ENCODE peak calls at places on chromosomes 11 and 22, in five cellular contexts. R, M, J, I and H are unnamed samples.

GRCh38 chr11:85062626-85063025 is 564.5 kb downstream of the DLG2 start:
- DNase-seq in R (no peak), M (no peak), J (peak), I (no peak), H (no peak)

GRCh38 chr22:41927813-41928212 is 1.2 kb upstream of the TNFRSF13C start:
- DNase-seq in R (no peak), M (no peak), J (no peak), I (no peak), H (no peak)

GRCh38 chr22:21444701-21445436 is 22.3 kb upstream of the TMEM191C start:
- DNase-seq in R (peak), M (no peak), J (no peak), I (no peak), H (no peak)

GRCh38 chr11:73178092-73178539 is 36.0 kb upstream of the FCHSD2 start:
- DNase-seq in R (peak), M (peak), J (peak), I (peak), H (peak)

GRCh38 chr11:123478352-123478986 is 48.4 kb downstream of the GRAMD1B start:
- DNase-seq in R (no peak), M (peak), J (peak), I (peak), H (no peak)

GRCh38 chr11:123479048-123479837 is 49.2 kb downstream of the GRAMD1B start:
- DNase-seq in R (no peak), M (no peak), J (peak), I (no peak), H (no peak)

GRCh38 chr11:115324569-115325432 is 179.4 kb downstream of the CADM1 start:
- DNase-seq in R (no peak), M (peak), J (peak), I (peak), H (peak)

GRCh38 chr11:67435727-67436458 is 1.6 kb downstream of the PTPRCAP start:
- DNase-seq in R (no peak), M (no peak), J (no peak), I (no peak), H (no peak)

GRCh38 chr22:28810839-28811491 is 10.6 kb upstream of the XBP1 start:
- DNase-seq in R (no peak), M (peak), J (no peak), I (no peak), H (no peak)

GRCh38 chr22:38504731-38505594 is 1.1 kb downstream of the DDX17 start:
- DNase-seq in R (no peak), M (peak), J (no peak), I (no peak), H (peak)

GRCh38 chr11:17730137-17730536 is 4.4 kb upstream of the KCNC1 start:
- DNase-seq in R (no peak), M (no peak), J (no peak), I (no peak), H (no peak)

GRCh38 chr11:19243143-19243542 is 2.4 kb upstream of the E2F8 start:
- DNase-seq in R (no peak), M (no peak), J (no peak), I (no peak), H (no peak)

GRCh38 chr11:29511394-29511793 is 505.4 kb downstream of the KCNA4 start:
- DNase-seq in R (no peak), M (no peak), J (no peak), I (no peak), H (no peak)

GRCh38 chr11:80317612-80318011 is 876.8 kb upstream of the TENM4 start:
- DNase-seq in R (no peak), M (no peak), J (no peak), I (no peak), H (no peak)

GRCh38 chr11:79236541-79236971 is 204.3 kb downstream of the TENM4 start:
- DNase-seq in R (no peak), M (no peak), J (no peak), I (no peak), H (no peak)

GRCh38 chr22:41479671-41480396 is 10.9 kb downstream of the ACO2 start:
- DNase-seq in R (peak), M (no peak), J (no peak), I (no peak), H (no peak)

GRCh38 chr22:41781508-41781906 is 19.0 kb upstream of the CCDC134 start:
- DNase-seq in R (no peak), M (no peak), J (no peak), I (no peak), H (no peak)

GRCh38 chr22:37088108-37088605 is 21.4 kb downstream of the TMPRSS6 start:
- DNase-seq in R (no peak), M (no peak), J (no peak), I (peak), H (no peak)

GRCh38 chr22:42078469-42079318 is 806 bp upstream of the SMDT1 start:
- DNase-seq in R (no peak), M (no peak), J (no peak), I (no peak), H (no peak)

GRCh38 chr22:25582946-25583345 is 18.5 kb downstream of the GRK3 start:
- DNase-seq in R (no peak), M (peak), J (no peak), I (no peak), H (no peak)

GRCh38 chr11:102487214-102487613 is 34.6 kb upstream of the TMEM123 start:
- DNase-seq in R (no peak), M (no peak), J (no peak), I (no peak), H (no peak)

GRCh38 chr22:27456696-27457503 is 344.7 kb downstream of the MN1 start:
- DNase-seq in R (no peak), M (no peak), J (no peak), I (no peak), H (no peak)

GRCh38 chr22:22767876-22768602 is 119.6 kb upstream of the IGLL5 start:
- DNase-seq in R (no peak), M (no peak), J (no peak), I (peak), H (no peak)

GRCh38 chr11:12224537-12224893 is 114.1 kb downstream of the MICAL2 start:
- DNase-seq in R (no peak), M (no peak), J (peak), I (no peak), H (peak)

GRCh38 chr11:87604350-87604749 is 566.6 kb downstream of the TMEM135 start:
- DNase-seq in R (no peak), M (no peak), J (no peak), I (no peak), H (no peak)

GRCh38 chr11:126857860-126858808 is 142.4 kb downstream of the KIRREL3 start:
- DNase-seq in R (no peak), M (no peak), J (no peak), I (no peak), H (no peak)

GRCh38 chr11:47879259-47880184 is 31.4 kb upstream of the NUP160 start:
- DNase-seq in R (no peak), M (no peak), J (no peak), I (no peak), H (no peak)

GRCh38 chr11:67606150-67606476 is 623 bp upstream of the NDUFV1 start:
- DNase-seq in R (no peak), M (no peak), J (no peak), I (no peak), H (no peak)

GRCh38 chr11:86128914-86129313 is 60.0 kb upstream of the PICALM start:
- DNase-seq in R (no peak), M (no peak), J (no peak), I (no peak), H (no peak)

GRCh38 chr11:67354314-67355022 is 1.1 kb upstream of the POLD4 start:
- DNase-seq in R (no peak), M (peak), J (no peak), I (peak), H (no peak)

GRCh38 chr11:19561011-19561410 is 151.6 kb upstream of the NAV2 start:
- DNase-seq in R (no peak), M (no peak), J (no peak), I (no peak), H (no peak)

DNA sequence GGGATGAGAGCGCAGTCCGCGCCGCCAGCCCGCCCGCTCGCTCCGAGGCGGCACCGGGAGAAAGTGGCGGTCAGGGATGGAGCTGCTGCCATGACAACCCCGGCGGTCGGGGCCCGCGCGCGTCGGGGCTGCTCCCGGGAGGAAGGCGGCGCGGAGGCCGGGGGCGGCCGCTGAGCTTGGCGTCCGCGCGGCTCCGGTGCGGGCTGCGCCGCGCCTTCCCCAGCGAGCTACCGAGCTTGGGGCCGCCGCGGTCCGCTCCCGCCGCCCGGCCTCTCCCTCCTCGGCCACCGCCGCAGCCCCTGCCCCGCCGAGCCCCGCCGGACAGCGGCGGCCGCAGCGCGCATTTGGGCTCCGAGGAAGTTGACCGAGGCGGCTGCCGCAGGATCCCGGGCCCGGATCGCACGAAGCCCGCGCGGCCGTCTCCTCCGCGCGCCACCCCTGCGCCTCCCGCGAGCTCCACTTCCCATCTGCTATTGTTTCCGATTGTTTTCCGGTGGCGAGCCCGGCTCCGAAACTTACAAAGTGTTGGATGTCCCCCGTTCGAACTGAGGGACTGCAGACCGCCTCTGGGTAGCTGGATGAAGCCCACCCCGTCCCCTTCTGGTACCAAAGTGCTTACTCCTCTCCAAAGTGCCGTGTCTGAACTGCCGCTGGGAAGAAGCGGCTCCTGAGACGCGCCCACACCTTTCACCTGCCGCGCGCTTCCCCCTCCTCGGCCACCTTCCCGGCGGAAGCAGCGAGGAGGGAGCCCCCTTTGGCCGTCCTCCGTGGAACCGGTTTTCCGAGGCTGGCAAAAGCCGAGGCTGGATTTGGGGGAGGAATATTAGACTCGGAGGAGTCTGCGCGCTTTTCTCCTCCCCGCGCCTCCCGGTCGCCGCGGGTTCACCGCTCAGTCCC is 540.3 kb downstream of the NTM start:
- DNase-seq in R (peak), M (no peak), J (no peak), I (no peak), H (no peak)
- TF ChIP-seq TAF1 in R (peak), M (no peak), J (no peak), I (no peak), H (no peak)

GRCh38 chr11:60164550-60165075 is 18.3 kb downstream of the MS4A6A start:
- DNase-seq in R (no peak), M (no peak), J (no peak), I (no peak), H (no peak)
- TF ChIP-seq TAF1 in R (no peak), M (no peak), J (no peak), I (no peak), H (no peak)

GRCh38 chr22:45212306-45212709 is 28.4 kb downstream of the KIAA0930 start:
- DNase-seq in R (no peak), M (no peak), J (no peak), I (peak), H (no peak)
- TF ChIP-seq TAF1 in R (peak), M (no peak), J (no peak), I (no peak), H (no peak)

DNA sequence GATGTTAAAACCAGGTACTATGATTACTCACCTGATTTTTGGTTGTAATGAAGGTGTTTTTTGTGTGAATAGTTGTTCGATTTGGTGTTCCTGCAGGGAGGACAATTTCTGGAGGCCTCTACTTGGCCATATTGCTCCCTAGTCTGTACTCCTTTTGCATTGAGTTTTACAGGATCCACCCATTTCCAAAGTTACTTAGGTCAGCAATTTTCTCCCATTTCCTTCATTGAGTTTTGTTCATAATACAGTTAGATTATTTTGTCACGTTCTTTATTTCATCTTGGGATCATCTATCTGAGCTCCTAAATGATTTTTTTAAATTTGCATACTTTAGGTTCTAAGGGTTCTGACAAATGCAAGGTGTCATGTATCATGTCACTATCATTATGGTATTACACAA is 20.1 kb upstream of the AQP11 start:
- DNase-seq in R (no peak), M (no peak), J (no peak), I (no peak), H (no peak)
- TF ChIP-seq TAF1 in R (no peak), M (no peak), J (no peak), I (no peak), H (no peak)